ENCODE peak calls at places on chromosome 5, in eight cellular contexts. I is body of pancreas, Y is dorsolateral prefrontal cortex, E is A549, J is AG09319, P is lung, R is psoas muscle, V is RWPE1. S is an unnamed sample.

GRCh38 chr5:141958113-141958512 is at the start of gene PCDH12:
- DNase-seq in I (no peak), Y (no peak), E (no peak), J (no peak), P (no peak), R (peak), V (no peak), S (no peak)

GRCh38 chr5:38551020-38552017 is 5.1 kb downstream of the LIFR start:
- DNase-seq in I (peak), Y (no peak), E (peak), J (peak), P (no peak), R (no peak), V (peak), S (peak)

GRCh38 chr5:56101180-56101579 is 106.4 kb upstream of the IL6ST start:
- DNase-seq in I (no peak), Y (no peak), E (no peak), J (no peak), P (no peak), R (no peak), V (no peak), S (no peak)

GRCh38 chr5:64754066-64754465 is 14.4 kb downstream of the SREK1IP1 start:
- DNase-seq in I (no peak), Y (no peak), E (no peak), J (no peak), P (no peak), R (no peak), V (no peak), S (no peak)

GRCh38 chr5:83102581-83102980 is 25.2 kb downstream of the XRCC4 start:
- DNase-seq in I (no peak), Y (no peak), E (no peak), J (no peak), P (no peak), R (no peak), V (no peak), S (no peak)

GRCh38 chr5:17292434-17293015 is 75.1 kb downstream of the BASP1 start:
- DNase-seq in I (no peak), Y (no peak), E (no peak), J (no peak), P (no peak), R (no peak), V (no peak), S (no peak)

GRCh38 chr5:112186401-112186990 is 232.6 kb downstream of the EPB41L4A start:
- DNase-seq in I (no peak), Y (no peak), E (peak), J (peak), P (no peak), R (no peak), V (peak), S (peak)

GRCh38 chr5:89081360-89081759 is 198.4 kb upstream of the MEF2C start:
- DNase-seq in I (no peak), Y (no peak), E (no peak), J (no peak), P (no peak), R (no peak), V (no peak), S (no peak)

GRCh38 chr5:116371431-116371830 is 203.2 kb downstream of the SEMA6A start:
- DNase-seq in I (no peak), Y (no peak), E (no peak), J (no peak), P (no peak), R (no peak), V (no peak), S (no peak)

GRCh38 chr5:177426566-177427210 is at the start of gene GRK6:
- DNase-seq in I (peak), Y (no peak), E (no peak), J (no peak), P (no peak), R (peak), V (peak), S (no peak)

GRCh38 chr5:109328626-109329025 is 81.1 kb downstream of the PJA2 start:
- DNase-seq in I (no peak), Y (no peak), E (no peak), J (no peak), P (no peak), R (no peak), V (no peak), S (peak)

GRCh38 chr5:40221255-40221654 is 458.5 kb upstream of the PTGER4 start:
- DNase-seq in I (no peak), Y (no peak), E (no peak), J (no peak), P (no peak), R (no peak), V (no peak), S (no peak)

GRCh38 chr5:56814963-56815656 is at the start of gene MAP3K1:
- DNase-seq in I (peak), Y (peak), E (peak), J (no peak), P (peak), R (peak), V (peak), S (peak)

GRCh38 chr5:150670961-150671337 is 9.9 kb downstream of the MYOZ3 start:
- DNase-seq in I (no peak), Y (no peak), E (no peak), J (no peak), P (no peak), R (no peak), V (no peak), S (no peak)

GRCh38 chr5:21806943-21807342 is 1046.2 kb downstream of the CDH12 start:
- DNase-seq in I (no peak), Y (no peak), E (no peak), J (no peak), P (no peak), R (no peak), V (peak), S (no peak)

GRCh38 chr5:98630621-98631020 is 142.8 kb upstream of the RGMB start:
- DNase-seq in I (no peak), Y (no peak), E (no peak), J (no peak), P (no peak), R (no peak), V (no peak), S (no peak)

GRCh38 chr5:157920828-157921170 is 61.9 kb upstream of the CLINT1 start:
- DNase-seq in I (no peak), Y (no peak), E (no peak), J (no peak), P (no peak), R (no peak), V (no peak), S (no peak)

GRCh38 chr5:143494162-143494561 is 90.7 kb upstream of the NR3C1 start:
- DNase-seq in I (no peak), Y (no peak), E (peak), J (peak), P (no peak), R (no peak), V (peak), S (peak)

GRCh38 chr5:159286420-159287035 is 23.4 kb downstream of the UBLCP1 start:
- DNase-seq in I (no peak), Y (no peak), E (peak), J (no peak), P (no peak), R (no peak), V (no peak), S (peak)

GRCh38 chr5:127916875-127917573 is 166.5 kb upstream of the SLC12A2 start:
- DNase-seq in I (no peak), Y (no peak), E (no peak), J (no peak), P (no peak), R (no peak), V (no peak), S (no peak)

GRCh38 chr5:22889714-22890113 is 36.6 kb upstream of the CDH12 start:
- DNase-seq in I (no peak), Y (no peak), E (no peak), J (no peak), P (no peak), R (no peak), V (peak), S (no peak)
- TF ChIP-seq CTCF in I (no peak), Y (no peak), E (no peak), J (no peak), P (no peak), R (no peak), V (peak), S (no peak)

GRCh38 chr5:96934695-96935555 is 955 bp upstream of the LNPEP start:
- DNase-seq in I (peak), Y (peak), E (peak), J (peak), P (peak), R (peak), V (peak), S (peak)
- TF ChIP-seq CTCF in I (peak), Y (no peak), E (no peak), J (no peak), P (no peak), R (no peak), V (no peak), S (no peak)

GRCh38 chr5:67512758-67513157 is 316.2 kb upstream of the CD180 start:
- DNase-seq in I (no peak), Y (no peak), E (no peak), J (no peak), P (no peak), R (no peak), V (no peak), S (no peak)
- TF ChIP-seq CTCF in I (no peak), Y (no peak), E (no peak), J (no peak), P (no peak), R (no peak), V (no peak), S (no peak)

GRCh38 chr5:135741040-135741439 is 93.4 kb upstream of the SLC25A48 start:
- DNase-seq in I (no peak), Y (no peak), E (no peak), J (no peak), P (no peak), R (no peak), V (no peak), S (no peak)
- TF ChIP-seq CTCF in I (no peak), Y (no peak), E (no peak), J (no peak), P (no peak), R (no peak), V (no peak), S (no peak)

GRCh38 chr5:173213236-173213933 is 21.6 kb downstream of the NKX2-5 start:
- DNase-seq in I (no peak), Y (no peak), E (no peak), J (no peak), P (no peak), R (no peak), V (no peak), S (no peak)
- TF ChIP-seq CTCF in I (no peak), Y (no peak), E (no peak), J (no peak), P (no peak), R (no peak), V (no peak), S (no peak)

DNA sequence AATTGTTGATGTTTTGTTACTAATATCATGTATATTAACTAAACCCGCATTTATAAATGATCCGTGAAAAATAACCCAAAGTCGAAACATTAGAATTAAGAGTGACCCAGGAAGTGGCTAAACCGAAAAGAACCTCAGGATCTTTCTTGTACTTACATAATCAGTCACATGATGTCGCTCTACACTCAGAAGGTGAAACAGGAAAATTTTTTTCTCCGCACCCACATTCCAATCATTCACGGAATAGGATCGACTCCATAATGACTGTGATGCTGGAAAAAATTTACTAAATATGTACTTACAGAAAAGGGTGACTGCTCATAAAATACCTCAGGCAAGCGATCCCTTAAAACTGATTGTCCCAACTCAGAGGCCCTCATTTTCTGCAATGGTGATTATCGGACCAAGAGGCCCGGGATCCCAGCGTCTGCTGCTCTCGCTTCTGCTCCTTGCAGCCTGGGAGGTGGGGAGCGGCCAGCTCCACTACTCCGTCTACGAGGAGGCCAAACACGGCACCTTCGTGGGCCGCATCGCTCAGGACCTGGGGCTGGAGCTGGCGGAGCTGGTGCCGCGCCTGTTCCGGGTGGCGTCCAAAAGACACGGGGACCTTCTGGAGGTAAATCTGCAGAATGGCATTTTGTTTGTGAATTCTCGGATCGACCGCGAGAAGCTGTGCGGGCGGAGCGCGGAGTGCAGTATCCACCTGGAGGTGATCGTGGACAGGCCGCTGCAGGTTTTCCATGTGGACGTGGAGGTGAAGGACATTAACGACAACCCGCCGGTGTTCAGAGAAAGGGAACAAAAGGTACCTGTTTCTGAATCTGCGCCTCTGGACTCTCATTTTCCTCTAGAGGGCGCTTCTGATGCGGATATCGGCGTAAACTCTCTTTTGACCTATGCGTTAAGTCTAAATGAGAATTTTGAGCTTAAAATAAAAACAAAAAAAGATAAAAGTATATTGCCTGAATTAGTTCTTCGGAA is at the start of gene PCDHA12:
- DNase-seq in I (no peak), Y (no peak), E (peak), J (no peak), P (no peak), R (no peak), V (peak), S (no peak)
- TF ChIP-seq CTCF in I (peak), Y (no peak), E (peak), J (no peak), P (no peak), R (no peak), V (peak), S (no peak)

DNA sequence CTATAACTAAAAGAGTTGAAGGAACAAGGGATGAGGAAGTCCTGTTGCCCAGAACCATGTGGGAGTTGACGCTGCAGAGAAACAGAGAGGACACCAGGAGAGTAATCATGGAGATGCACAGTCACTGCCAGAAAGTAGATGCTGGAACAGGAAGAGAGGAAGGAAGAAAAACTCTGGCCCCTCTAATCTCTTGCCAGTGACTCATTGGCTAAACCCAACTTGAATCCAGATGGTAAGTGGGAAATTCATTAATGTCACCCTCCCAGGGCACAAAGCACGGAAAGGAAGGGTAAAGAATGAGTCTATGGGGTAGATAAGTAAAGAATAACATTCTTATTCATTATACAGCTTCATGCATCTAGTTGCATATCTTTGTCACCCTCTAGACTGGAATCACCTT is 631.9 kb downstream of the PRELID2 start:
- DNase-seq in I (no peak), Y (no peak), E (no peak), J (no peak), P (no peak), R (no peak), V (no peak), S (no peak)
- TF ChIP-seq CTCF in I (no peak), Y (no peak), E (no peak), J (no peak), P (no peak), R (no peak), V (no peak), S (no peak)

GRCh38 chr5:179585903-179586511 is 35.7 kb downstream of the RUFY1 start:
- DNase-seq in I (no peak), Y (no peak), E (no peak), J (no peak), P (no peak), R (no peak), V (no peak), S (no peak)
- TF ChIP-seq CTCF in I (no peak), Y (no peak), E (no peak), J (no peak), P (no peak), R (no peak), V (no peak), S (no peak)

DNA sequence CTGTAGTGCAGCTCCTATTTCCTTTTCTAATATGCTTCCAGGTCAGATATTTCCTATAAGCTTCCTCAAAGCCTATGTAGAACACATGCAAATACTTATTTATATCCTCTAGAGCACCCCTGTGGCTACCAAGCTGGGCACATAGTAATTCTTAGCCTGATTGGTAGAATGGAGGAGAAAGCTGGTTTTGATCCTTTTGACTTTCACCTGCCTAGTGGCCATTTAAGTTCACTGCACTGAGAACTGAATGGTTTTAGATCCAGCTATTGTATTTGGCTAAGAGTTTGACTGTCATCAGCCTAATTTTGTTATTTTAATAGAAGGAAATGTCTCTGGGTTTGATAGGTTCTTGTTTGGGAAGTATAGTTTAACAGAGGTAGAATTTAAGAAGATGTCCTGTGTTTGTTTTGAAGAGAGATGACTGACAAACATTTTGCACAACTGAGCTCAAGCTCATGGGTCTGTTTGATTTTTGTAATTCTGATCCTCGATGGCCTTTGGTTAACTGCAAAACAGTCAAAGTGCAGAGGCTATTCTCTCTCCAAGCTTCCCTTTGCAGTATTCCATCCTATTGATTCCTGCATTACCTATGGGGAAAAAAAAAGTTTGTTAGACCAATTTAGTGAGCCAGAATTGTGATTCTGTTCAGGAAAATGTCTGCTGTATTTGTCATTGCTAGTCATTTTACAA is 85.4 kb downstream of the KCNN2 start:
- DNase-seq in I (no peak), Y (no peak), E (peak), J (no peak), P (no peak), R (no peak), V (peak), S (no peak)
- TF ChIP-seq CTCF in I (peak), Y (no peak), E (no peak), J (no peak), P (no peak), R (no peak), V (no peak), S (peak)

DNA sequence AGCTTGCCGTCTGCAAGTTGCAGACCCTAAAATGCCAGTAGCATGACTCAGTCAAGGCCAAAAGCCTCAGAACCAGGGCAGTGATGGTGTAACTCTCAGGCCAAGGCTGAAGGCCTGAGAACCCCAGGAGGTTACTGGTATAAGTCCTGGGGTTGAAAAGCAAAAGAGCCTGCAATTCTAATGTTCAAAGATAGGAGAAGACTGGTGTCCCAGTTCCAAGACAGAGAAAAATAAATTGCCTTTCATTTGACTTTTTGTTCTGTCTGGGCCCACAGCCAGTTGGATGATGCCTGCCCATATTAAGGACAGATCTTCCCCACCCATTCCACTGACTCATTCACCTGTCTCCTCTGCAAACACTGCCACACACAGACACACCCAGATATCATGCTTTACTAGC is 673.2 kb downstream of the CDH18 start:
- DNase-seq in I (no peak), Y (no peak), E (peak), J (no peak), P (no peak), R (no peak), V (peak), S (no peak)
- TF ChIP-seq CTCF in I (no peak), Y (no peak), E (no peak), J (no peak), P (no peak), R (no peak), V (peak), S (no peak)

S was measured in HFFc6.